ENCODE peak calls at places on chromosomes 13 and 19, in ten cellular contexts. W is Caco-2; G is IMR-90; O is right cardiac atrium; P is naive thymus-derived CD4-positive, alpha-beta T cell; Q is aorta; N is tibial nerve; D is cardiac muscle cell; F is stomach; Z is body of pancreas. R is an unnamed sample.

GRCh38 chr19:6416658-6417405 is 7.8 kb downstream of the KHSRP start:
- DNase-seq in D (no peak), Q (no peak), P (no peak), W (no peak), N (no peak), O (peak; percentile 20), G (no peak), Z (no peak), F (no peak), R (no peak)

GRCh38 chr13:28339419-28339818 is 155.5 kb downstream of the FLT1 start:
- DNase-seq in G (peak; percentile 85), P (no peak), O (no peak), W (no peak), D (no peak), F (no peak), Q (no peak), Z (no peak), N (no peak), R (no peak)

GRCh38 chr13:43776680-43777079 is 10.1 kb downstream of the ENOX1 start:
- DNase-seq in W (no peak), Q (no peak), G (no peak), P (no peak), D (no peak), Z (no peak), F (no peak), N (no peak), O (no peak), R (no peak)

GRCh38 chr13:29402168-29402621 is 193.3 kb downstream of the SLC7A1 start:
- DNase-seq in O (no peak), D (no peak), G (peak; percentile 44), Q (no peak), P (no peak), Z (no peak), W (peak; percentile 75), F (no peak), N (no peak), R (no peak)

GRCh38 chr13:97226788-97227627 is 4.9 kb downstream of the MBNL2 start:
- DNase-seq in G (no peak), N (no peak), O (no peak), Q (no peak), Z (peak; percentile 37), D (no peak), F (peak; percentile 34), P (no peak), W (no peak), R (peak; percentile 36)

GRCh38 chr19:55340784-55341147 is 1.1 kb downstream of the KMT5C start:
- DNase-seq in N (no peak), F (no peak), O (peak; percentile 64), W (peak; percentile 48), D (peak; percentile 39), G (no peak), P (peak; percentile 24), Q (no peak), Z (peak; percentile 37), R (peak; percentile 35)

GRCh38 chr13:61531383-61532065 is 115.9 kb upstream of the PCDH20 start:
- DNase-seq in Z (no peak), F (no peak), W (no peak), P (no peak), D (no peak), N (no peak), G (no peak), Q (no peak), O (no peak), R (no peak)

GRCh38 chr13:60572003-60572792 is 175.2 kb downstream of the TDRD3 start:
- DNase-seq in Q (no peak), P (no peak), O (no peak), N (no peak), Z (no peak), F (no peak), G (peak; percentile 85), D (no peak), W (no peak), R (no peak)

GRCh38 chr19:34224996-34225658 is 29.2 kb upstream of the GARRE1 start:
- DNase-seq in D (no peak), O (no peak), F (no peak), N (no peak), G (peak; percentile 70), P (no peak), Z (no peak), Q (no peak), W (no peak), R (no peak)

GRCh38 chr19:47228937-47229673 is 1.9 kb downstream of the BBC3 start:
- DNase-seq in G (peak; percentile 61), F (no peak), W (no peak), O (no peak), D (no peak), Q (no peak), N (no peak), Z (no peak), P (peak; percentile 43), R (no peak)

GRCh38 chr19:43636121-43636683 is 3.4 kb downstream of the CADM4 start:
- DNase-seq in F (no peak), N (no peak), D (no peak), Z (no peak), W (no peak), O (no peak), P (no peak), Q (no peak), G (no peak), R (no peak)

GRCh38 chr19:16476401-16476800 is 4.6 kb upstream of the EPS15L1 start:
- DNase-seq in F (no peak), N (no peak), D (no peak), P (no peak), Q (no peak), G (no peak), Z (no peak), W (no peak), O (no peak), R (no peak)

GRCh38 chr13:41509996-41510395 is 52.6 kb downstream of the RGCC start:
- DNase-seq in P (no peak), F (no peak), Q (no peak), O (no peak), Z (no peak), N (no peak), W (no peak), G (no peak), D (no peak), R (no peak)

GRCh38 chr13:21435710-21436151 is 23.4 kb downstream of the ZDHHC20 start:
- DNase-seq in G (peak; percentile 89), Z (peak; percentile 69), D (no peak), N (no peak), W (peak; percentile 7), F (peak; percentile 68), P (no peak), O (peak; percentile 73), Q (peak; percentile 75), R (peak; percentile 42)

GRCh38 chr19:18428837-18429674 is 8.9 kb downstream of the ISYNA1 start:
- DNase-seq in W (no peak), Z (peak; percentile 64), F (peak; percentile 70), O (peak; percentile 95), Q (peak; percentile 87), D (peak; percentile 89), P (peak; percentile 79), G (peak; percentile 72), N (no peak), R (peak; percentile 92)

GRCh38 chr13:90105276-90105675 is 1242.2 kb upstream of the MIR17HG start:
- DNase-seq in W (no peak), Z (no peak), G (no peak), P (no peak), Q (no peak), D (no peak), O (no peak), N (no peak), F (no peak), R (no peak)

GRCh38 chr19:35045667-35046300 is 4.3 kb downstream of the HPN start:
- DNase-seq in W (no peak), N (no peak), D (no peak), F (no peak), Z (peak; percentile 50), Q (peak; percentile 68), O (no peak), G (peak; percentile 28), P (peak; percentile 56), R (no peak)

DNA sequence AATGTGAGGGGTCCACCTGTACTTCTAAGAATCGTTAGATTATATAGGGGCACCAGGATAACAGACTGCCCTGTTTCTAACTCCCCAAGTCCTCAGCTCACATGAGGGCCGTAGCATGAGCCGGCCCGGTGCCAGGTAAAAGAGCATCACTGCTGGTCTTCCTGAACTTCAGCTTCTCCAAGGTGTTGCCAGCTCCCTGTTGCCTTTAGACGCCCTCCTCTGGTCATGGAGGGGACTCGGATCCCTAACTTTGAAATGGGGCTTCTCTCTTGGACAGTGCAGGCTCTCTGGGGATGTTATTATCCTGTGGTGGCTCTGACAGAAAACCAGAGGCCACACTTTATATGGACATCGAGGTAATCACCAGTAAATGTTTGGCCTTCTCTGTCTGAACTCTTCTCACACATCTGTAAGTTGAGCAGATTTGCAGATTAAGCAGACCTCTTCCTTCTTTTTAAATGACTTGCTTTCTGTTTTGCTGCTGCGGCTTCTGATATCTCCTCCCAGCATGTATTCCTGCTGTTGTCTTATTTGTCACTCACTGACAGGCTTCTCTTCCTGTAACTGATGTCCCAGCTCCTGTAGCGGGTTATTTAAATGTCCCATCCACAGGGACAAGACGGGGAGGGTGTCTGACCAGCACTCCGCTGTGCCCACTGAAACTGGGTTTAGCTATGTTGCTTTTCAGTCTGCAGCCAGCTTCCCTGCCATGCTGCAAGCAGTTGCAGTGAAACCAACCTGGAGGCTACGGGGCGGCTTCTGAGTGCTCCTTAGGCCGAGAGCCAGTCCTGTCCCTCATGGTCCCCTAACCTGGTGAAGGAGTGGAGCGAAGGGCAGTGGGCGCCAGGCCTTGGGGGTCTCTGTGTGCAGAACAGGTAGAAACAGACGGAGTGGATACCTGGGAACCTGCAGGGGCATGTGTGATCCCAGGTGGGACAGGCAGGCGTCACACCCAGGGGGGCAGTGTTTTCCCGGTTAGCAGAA is 39.2 kb downstream of the TSSK6 start:
- DNase-seq in W (peak; percentile 38), F (no peak), N (no peak), P (no peak), D (peak; percentile 55), G (no peak), O (peak; percentile 49), Q (no peak), Z (no peak), R (no peak)
- H3K4me1 ChIP-seq in W (no peaks in the 10 kb centered on the region), F (peaks cover 9% of the 10 kb centered on the region), N (peaks cover 4% of the 10 kb centered on the region), P (peaks cover 27% of the 10 kb centered on the region), D (peaks cover 6% of the 10 kb centered on the region), G (peaks cover 5% of the 10 kb centered on the region), O (peaks cover 2% of the 10 kb centered on the region), Q (no peaks in the 10 kb centered on the region), Z (peaks cover 11% of the 10 kb centered on the region), R (peaks cover 12% of the 10 kb centered on the region)

GRCh38 chr19:30978639-30979038 is 370.6 kb downstream of the TSHZ3 start:
- DNase-seq in D (no peak), N (no peak), F (no peak), Q (no peak), O (no peak), G (no peak), W (no peak), P (no peak), Z (no peak), R (no peak)
- H3K9me3 ChIP-seq in D (no peaks in the 10 kb centered on the region), N (no peaks in the 10 kb centered on the region), F (peaks cover 25% of the 10 kb centered on the region), Q (peaks cover 4% of the 10 kb centered on the region), O (no peaks in the 10 kb centered on the region), G (peaks cover 2% of the 10 kb centered on the region), W (peaks cover 10% of the 10 kb centered on the region), P (no peaks in the 10 kb centered on the region), Z (no peaks in the 10 kb centered on the region), R (peaks cover 9% of the 10 kb centered on the region)

GRCh38 chr19:1081301-1082164 is 13.6 kb downstream of the POLR2E start:
- DNase-seq in F (no peak), O (peak; percentile 83), D (no peak), Q (no peak), Z (no peak), P (no peak), W (no peak), G (no peak), N (no peak), R (no peak)
- H3K4me1 ChIP-seq in F (peaks cover 8% of the 10 kb centered on the region), O (no peaks in the 10 kb centered on the region), D (no peaks in the 10 kb centered on the region), Q (no peaks in the 10 kb centered on the region), Z (peaks cover 33% of the 10 kb centered on the region), P (peaks cover 44% of the 10 kb centered on the region), W (no peaks in the 10 kb centered on the region), G (no peaks in the 10 kb centered on the region), N (no peaks in the 10 kb centered on the region), R (peaks cover 4% of the 10 kb centered on the region)

GRCh38 chr19:52110780-52111179 is 15.2 kb upstream of the ZNF841 start:
- DNase-seq in O (no peak), Z (no peak), Q (no peak), D (no peak), G (no peak), W (no peak), P (no peak), N (no peak), F (no peak), R (no peak)
- H3K9me3 ChIP-seq in O (peaks cover 19% of the 10 kb centered on the region), Z (peaks cover 82% of the 10 kb centered on the region), Q (peaks cover 28% of the 10 kb centered on the region), D (peaks cover 27% of the 10 kb centered on the region), G (peaks cover 72% of the 10 kb centered on the region), W (peaks cover 63% of the 10 kb centered on the region), P (peaks cover 55% of the 10 kb centered on the region), N (peaks cover 11% of the 10 kb centered on the region), F (peaks cover 100% of the 10 kb centered on the region), R (peaks cover 25% of the 10 kb centered on the region)

R was measured in ovary.